ENCODE peak calls at places on chromosome 21, in seven cellular contexts. One of them, this sample, is unnamed. For H3K9me3, the result is how much of the 10 kb centered on the place peaks cover.

GRCh38 chr21:20010691-20011200 is 987.5 kb upstream of the NCAM2 start:
- DNase-seq in Panc1: no peak
- DNase-seq in breast epithelium: no peak
- DNase-seq in thoracic aorta: no peak
- DNase-seq in left ventricle myocardium inferior: no peak
- DNase-seq in heart right ventricle: no peak
- DNase-seq in transverse colon: no peak
- DNase-seq in this sample: no peak

GRCh38 chr21:25330266-25330665 is 277.0 kb downstream of the MRPL39 start:
- DNase-seq in left ventricle myocardium inferior: no peak
- DNase-seq in thoracic aorta: no peak
- DNase-seq in Panc1: no peak
- DNase-seq in heart right ventricle: no peak
- DNase-seq in breast epithelium: no peak
- DNase-seq in transverse colon: no peak
- DNase-seq in this sample: peak

GRCh38 chr21:42525228-42525604 is 11.6 kb downstream of the SLC37A1 start:
- DNase-seq in transverse colon: no peak
- DNase-seq in heart right ventricle: no peak
- DNase-seq in left ventricle myocardium inferior: no peak
- DNase-seq in Panc1: no peak
- DNase-seq in thoracic aorta: no peak
- DNase-seq in breast epithelium: no peak
- DNase-seq in this sample: no peak

GRCh38 chr21:36707763-36708511 is 9.0 kb downstream of the SIM2 start:
- DNase-seq in left ventricle myocardium inferior: no peak
- DNase-seq in heart right ventricle: no peak
- DNase-seq in Panc1: no peak
- DNase-seq in breast epithelium: no peak
- DNase-seq in thoracic aorta: no peak
- DNase-seq in transverse colon: no peak
- DNase-seq in this sample: no peak

GRCh38 chr21:43370091-43370658 is 56.8 kb downstream of the SIK1 start:
- DNase-seq in thoracic aorta: no peak
- DNase-seq in transverse colon: no peak
- DNase-seq in Panc1: no peak
- DNase-seq in heart right ventricle: no peak
- DNase-seq in left ventricle myocardium inferior: no peak
- DNase-seq in breast epithelium: no peak
- DNase-seq in this sample: no peak

GRCh38 chr21:15524855-15525254 is 204.9 kb upstream of the USP25 start:
- DNase-seq in heart right ventricle: no peak
- DNase-seq in left ventricle myocardium inferior: no peak
- DNase-seq in breast epithelium: no peak
- DNase-seq in transverse colon: no peak
- DNase-seq in thoracic aorta: no peak
- DNase-seq in Panc1: no peak
- DNase-seq in this sample: no peak

GRCh38 chr21:16116798-16117197 is 387.0 kb downstream of the USP25 start:
- DNase-seq in breast epithelium: no peak
- DNase-seq in left ventricle myocardium inferior: no peak
- DNase-seq in Panc1: no peak
- DNase-seq in heart right ventricle: no peak
- DNase-seq in thoracic aorta: no peak
- DNase-seq in transverse colon: no peak
- DNase-seq in this sample: no peak

GRCh38 chr21:29146726-29147125 is 16.3 kb downstream of the MAP3K7CL start:
- DNase-seq in thoracic aorta: no peak
- DNase-seq in breast epithelium: no peak
- DNase-seq in heart right ventricle: no peak
- DNase-seq in left ventricle myocardium inferior: no peak
- DNase-seq in transverse colon: no peak
- DNase-seq in Panc1: no peak
- DNase-seq in this sample: no peak

GRCh38 chr21:14321042-14321441 is 61.9 kb downstream of the HSPA13 start:
- DNase-seq in heart right ventricle: no peak
- DNase-seq in transverse colon: no peak
- DNase-seq in left ventricle myocardium inferior: no peak
- DNase-seq in breast epithelium: no peak
- DNase-seq in thoracic aorta: no peak
- DNase-seq in Panc1: no peak
- DNase-seq in this sample: no peak

GRCh38 chr21:32592929-32593502 is 7.7 kb upstream of the TCP10L start:
- DNase-seq in breast epithelium: no peak
- DNase-seq in thoracic aorta: no peak
- DNase-seq in transverse colon: no peak
- DNase-seq in Panc1: no peak
- DNase-seq in left ventricle myocardium inferior: no peak
- DNase-seq in heart right ventricle: no peak
- DNase-seq in this sample: no peak

GRCh38 chr21:27132270-27132669 is 165.4 kb upstream of the ADAMTS5 start:
- DNase-seq in Panc1: no peak
- DNase-seq in thoracic aorta: no peak
- DNase-seq in heart right ventricle: no peak
- DNase-seq in left ventricle myocardium inferior: no peak
- DNase-seq in breast epithelium: no peak
- DNase-seq in transverse colon: no peak
- DNase-seq in this sample: peak

GRCh38 chr21:32545948-32546441 is 39.3 kb downstream of the TCP10L start:
- DNase-seq in Panc1: no peak
- DNase-seq in transverse colon: no peak
- DNase-seq in thoracic aorta: no peak
- DNase-seq in breast epithelium: no peak
- DNase-seq in heart right ventricle: no peak
- DNase-seq in left ventricle myocardium inferior: no peak
- DNase-seq in this sample: no peak

GRCh38 chr21:23811802-23812201 is 1795.5 kb downstream of the MRPL39 start:
- DNase-seq in heart right ventricle: no peak
- DNase-seq in left ventricle myocardium inferior: no peak
- DNase-seq in Panc1: no peak
- DNase-seq in thoracic aorta: no peak
- DNase-seq in transverse colon: no peak
- DNase-seq in breast epithelium: no peak
- DNase-seq in this sample: no peak

DNA sequence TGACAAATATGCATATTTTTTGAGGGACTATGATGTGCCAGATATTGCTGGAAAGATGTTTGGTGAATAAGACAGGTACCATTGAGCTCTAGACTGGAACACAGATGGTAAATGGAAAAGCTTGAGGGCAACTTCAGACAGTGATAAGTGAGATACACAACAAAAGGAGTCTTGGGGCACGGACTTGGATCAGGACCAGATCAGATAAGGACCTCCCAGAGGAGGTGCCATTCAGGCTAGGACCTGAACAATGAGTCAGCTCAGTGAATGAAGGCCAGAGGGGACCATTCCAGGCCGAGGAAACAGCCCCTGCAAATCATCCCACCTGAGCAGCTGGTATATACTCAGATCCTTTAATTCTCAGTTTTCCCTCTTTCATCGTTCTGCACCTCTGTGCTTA is 1.8 kb upstream of the KCNJ15 start:
- DNase-seq in breast epithelium: no peak
- DNase-seq in left ventricle myocardium inferior: no peak
- DNase-seq in Panc1: no peak
- DNase-seq in thoracic aorta: no peak
- DNase-seq in heart right ventricle: no peak
- DNase-seq in transverse colon: no peak
- DNase-seq in this sample: no peak
- H3K27ac ChIP-seq in breast epithelium: no peak
- H3K27ac ChIP-seq in left ventricle myocardium inferior: no peak
- H3K27ac ChIP-seq in Panc1: no peak
- H3K27ac ChIP-seq in thoracic aorta: no peak
- H3K27ac ChIP-seq in heart right ventricle: no peak
- H3K27ac ChIP-seq in transverse colon: no peak
- H3K27ac ChIP-seq in this sample: no peak

DNA sequence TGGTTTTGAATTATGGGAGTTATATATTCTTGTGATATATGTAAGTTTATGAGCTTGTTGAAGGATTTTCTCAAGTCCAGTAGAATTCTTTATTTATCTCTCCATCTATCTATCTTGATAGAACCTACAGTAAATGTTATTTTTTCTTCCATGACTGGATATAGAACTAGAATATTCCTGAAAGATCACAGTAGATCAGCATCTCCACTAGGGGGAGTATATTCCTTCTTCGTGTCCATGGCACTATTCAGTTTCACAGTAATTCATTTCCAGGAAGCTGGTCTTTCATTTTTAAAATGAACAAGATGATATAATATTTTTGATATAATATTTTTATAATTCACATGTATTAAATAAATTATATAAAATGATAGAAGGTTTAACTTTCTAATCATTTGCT is 18.8 kb downstream of the TMPRSS15 start:
- DNase-seq in Panc1: no peak
- DNase-seq in transverse colon: no peak
- DNase-seq in thoracic aorta: no peak
- DNase-seq in breast epithelium: no peak
- DNase-seq in left ventricle myocardium inferior: no peak
- DNase-seq in heart right ventricle: no peak
- DNase-seq in this sample: no peak
- H3K9me3 ChIP-seq in Panc1: under half
- H3K9me3 ChIP-seq in transverse colon: under half
- H3K9me3 ChIP-seq in thoracic aorta: under half
- H3K9me3 ChIP-seq in breast epithelium: under half
- H3K9me3 ChIP-seq in left ventricle myocardium inferior: under half
- H3K9me3 ChIP-seq in heart right ventricle: under half
- H3K9me3 ChIP-seq in this sample: under half

GRCh38 chr21:45818276-45818903 is 163.2 kb upstream of the COL6A1 start:
- DNase-seq in Panc1: no peak
- DNase-seq in left ventricle myocardium inferior: no peak
- DNase-seq in heart right ventricle: no peak
- DNase-seq in thoracic aorta: no peak
- DNase-seq in breast epithelium: no peak
- DNase-seq in transverse colon: no peak
- DNase-seq in this sample: peak
- H3K27ac ChIP-seq in Panc1: no peak
- H3K27ac ChIP-seq in left ventricle myocardium inferior: no peak
- H3K27ac ChIP-seq in heart right ventricle: no peak
- H3K27ac ChIP-seq in thoracic aorta: no peak
- H3K27ac ChIP-seq in breast epithelium: no peak
- H3K27ac ChIP-seq in transverse colon: no peak
- H3K27ac ChIP-seq in this sample: peak

GRCh38 chr21:31261759-31262158 is 82.3 kb downstream of the TIAM1 start:
- DNase-seq in breast epithelium: no peak
- DNase-seq in heart right ventricle: no peak
- DNase-seq in left ventricle myocardium inferior: no peak
- DNase-seq in transverse colon: no peak
- DNase-seq in thoracic aorta: no peak
- DNase-seq in Panc1: no peak
- DNase-seq in this sample: no peak
- H3K9me3 ChIP-seq in breast epithelium: under half
- H3K9me3 ChIP-seq in heart right ventricle: under half
- H3K9me3 ChIP-seq in left ventricle myocardium inferior: under half
- H3K9me3 ChIP-seq in transverse colon: under half
- H3K9me3 ChIP-seq in thoracic aorta: under half
- H3K9me3 ChIP-seq in Panc1: under half
- H3K9me3 ChIP-seq in this sample: under half

GRCh38 chr21:38299651-38300050 is 42.9 kb downstream of the KCNJ15 start:
- DNase-seq in left ventricle myocardium inferior: no peak
- DNase-seq in thoracic aorta: no peak
- DNase-seq in heart right ventricle: no peak
- DNase-seq in breast epithelium: no peak
- DNase-seq in Panc1: no peak
- DNase-seq in transverse colon: no peak
- DNase-seq in this sample: no peak
- H3K27ac ChIP-seq in left ventricle myocardium inferior: no peak
- H3K27ac ChIP-seq in thoracic aorta: no peak
- H3K27ac ChIP-seq in heart right ventricle: no peak
- H3K27ac ChIP-seq in breast epithelium: no peak
- H3K27ac ChIP-seq in Panc1: no peak
- H3K27ac ChIP-seq in transverse colon: no peak
- H3K27ac ChIP-seq in this sample: no peak

DNA sequence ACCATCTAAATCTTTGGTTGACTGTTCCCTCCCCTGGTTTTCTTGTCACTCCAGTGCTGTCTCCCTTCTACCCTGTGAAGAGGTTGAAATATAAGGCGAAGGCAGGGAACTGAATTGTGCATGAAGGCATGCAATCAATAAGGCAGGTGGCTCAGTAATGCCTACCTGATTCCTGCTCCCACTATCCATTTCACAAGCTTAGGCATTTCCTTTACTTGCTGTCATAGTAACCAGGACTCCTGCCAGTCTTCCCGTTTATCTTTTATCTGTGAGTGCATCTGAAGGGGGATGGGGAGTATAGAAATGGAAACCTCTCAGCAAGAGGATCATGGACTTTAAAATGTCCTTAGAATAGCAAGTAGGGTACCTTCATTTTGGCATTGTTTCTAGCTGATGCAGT is 40.5 kb downstream of the MRPS6 start:
- DNase-seq in transverse colon: no peak
- DNase-seq in left ventricle myocardium inferior: no peak
- DNase-seq in thoracic aorta: no peak
- DNase-seq in Panc1: no peak
- DNase-seq in heart right ventricle: no peak
- DNase-seq in breast epithelium: no peak
- DNase-seq in this sample: no peak
- H3K9me3 ChIP-seq in transverse colon: under half
- H3K9me3 ChIP-seq in left ventricle myocardium inferior: under half
- H3K9me3 ChIP-seq in thoracic aorta: under half
- H3K9me3 ChIP-seq in Panc1: under half
- H3K9me3 ChIP-seq in heart right ventricle: under half
- H3K9me3 ChIP-seq in breast epithelium: under half
- H3K9me3 ChIP-seq in this sample: under half

DNA sequence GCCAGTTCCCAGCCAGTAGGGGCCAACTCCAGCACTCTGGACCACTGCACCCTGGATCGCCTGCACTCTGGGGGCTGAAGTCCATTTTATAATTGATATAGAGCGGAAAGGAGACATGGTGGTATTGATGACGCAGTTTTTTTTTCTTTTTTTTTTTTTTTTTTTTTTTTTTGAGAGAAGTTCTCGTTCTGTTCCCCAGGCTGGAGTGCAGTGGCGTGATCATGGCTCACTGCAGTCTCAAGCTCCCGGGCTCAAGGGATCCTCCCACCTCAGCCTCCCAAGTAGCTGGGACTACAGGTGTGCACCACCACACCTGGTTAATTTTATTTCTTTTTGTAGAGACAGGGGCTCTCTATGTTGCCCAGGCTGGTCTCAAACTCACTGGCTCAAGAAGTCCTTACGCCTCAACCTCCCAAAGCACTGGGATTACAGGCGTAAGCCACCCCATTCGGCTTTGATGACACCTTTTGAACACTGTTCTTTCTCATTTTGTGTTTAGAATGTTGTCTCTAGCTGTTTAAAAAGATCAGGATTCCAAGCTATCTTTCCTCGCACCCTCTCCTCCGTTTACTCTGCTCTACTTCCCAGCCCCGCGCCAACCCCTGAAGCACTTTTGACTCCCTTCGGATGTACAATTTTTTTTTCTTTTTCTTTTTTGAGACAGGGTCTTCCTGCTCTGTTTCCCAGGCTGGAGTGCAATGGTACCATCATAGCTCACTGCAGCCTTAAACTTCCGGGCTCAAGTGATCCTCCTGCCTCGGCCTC is 960 bp downstream of the MX2 start:
- DNase-seq in heart right ventricle: no peak
- DNase-seq in transverse colon: no peak
- DNase-seq in left ventricle myocardium inferior: no peak
- DNase-seq in thoracic aorta: no peak
- DNase-seq in Panc1: no peak
- DNase-seq in breast epithelium: no peak
- DNase-seq in this sample: no peak
- H3K27ac ChIP-seq in heart right ventricle: peak
- H3K27ac ChIP-seq in transverse colon: peak
- H3K27ac ChIP-seq in left ventricle myocardium inferior: peak
- H3K27ac ChIP-seq in thoracic aorta: no peak
- H3K27ac ChIP-seq in Panc1: no peak
- H3K27ac ChIP-seq in breast epithelium: peak
- H3K27ac ChIP-seq in this sample: no peak